ENCODE peak calls at places on chromosomes 16 and 17, in seven cellular contexts. R is cardiac muscle cell, Y is upper lobe of right lung, E is endothelial cell of umbilical vein, G is tibial artery, Q is mucosa of descending colon, K is testis. F is an unnamed sample.

GRCh38 chr16:7550096-7550495 is 217.5 kb downstream of the RBFOX1 start:
- DNase-seq in R (no peak), Y (no peak), E (no peak), G (no peak), Q (no peak), K (no peak), F (no peak)

GRCh38 chr16:86949630-86950029 is 367.6 kb downstream of the C16orf95 start:
- DNase-seq in R (no peak), Y (no peak), E (no peak), G (no peak), Q (no peak), K (no peak), F (no peak)

GRCh38 chr17:79995691-79996090 is 40.0 kb downstream of the TBC1D16 start:
- DNase-seq in R (no peak), Y (no peak), E (no peak), G (no peak), Q (no peak), K (no peak), F (peak; percentile 17)

GRCh38 chr16:79664407-79664806 is 63.9 kb upstream of the MAF start:
- DNase-seq in R (no peak), Y (no peak), E (no peak), G (no peak), Q (no peak), K (no peak), F (no peak)

GRCh38 chr17:17919169-17920107 is 52.8 kb downstream of the TOM1L2 start:
- DNase-seq in R (peak; percentile 83), Y (peak; percentile 80), E (peak; percentile 78), G (peak; percentile 69), Q (peak; percentile 75), K (peak; percentile 74), F (peak; percentile 79)

GRCh38 chr16:1610841-1611653 is 825 bp downstream of the IFT140 start:
- DNase-seq in R (no peak), Y (no peak), E (no peak), G (peak; percentile 40), Q (no peak), K (no peak), F (peak; percentile 2)

GRCh38 chr16:22630242-22630641 is 119.6 kb downstream of the NPIPB5 start:
- DNase-seq in R (no peak), Y (no peak), E (no peak), G (no peak), Q (no peak), K (no peak), F (no peak)

GRCh38 chr16:22220714-22221113 is 14.6 kb downstream of the EEF2K start:
- DNase-seq in R (no peak), Y (no peak), E (no peak), G (peak; percentile 79), Q (no peak), K (peak; percentile 73), F (no peak)

GRCh38 chr17:31535581-31535981 is 144.1 kb downstream of the RAB11FIP4 start:
- DNase-seq in R (no peak), Y (no peak), E (no peak), G (no peak), Q (no peak), K (no peak), F (no peak)

GRCh38 chr17:50909765-50910661 is 43.9 kb upstream of the TOB1 start:
- DNase-seq in R (no peak), Y (no peak), E (no peak), G (no peak), Q (no peak), K (peak; percentile 42), F (no peak)

GRCh38 chr17:64004903-64005733 is 7.0 kb downstream of the PRR29 start:
- DNase-seq in R (no peak), Y (no peak), E (no peak), G (no peak), Q (no peak), K (peak; percentile 11), F (no peak)

GRCh38 chr17:77942111-77942988 is 16.2 kb upstream of the TNRC6C start:
- DNase-seq in R (peak; percentile 44), Y (no peak), E (no peak), G (no peak), Q (no peak), K (peak; percentile 80), F (no peak)

GRCh38 chr16:50267151-50267631 is 840 bp downstream of the ADCY7 start:
- DNase-seq in R (no peak), Y (no peak), E (no peak), G (no peak), Q (peak; percentile 39), K (no peak), F (no peak)

GRCh38 chr16:85514601-85515318 is 98.4 kb upstream of the GSE1 start:
- DNase-seq in R (peak; percentile 92), Y (peak; percentile 87), E (no peak), G (peak; percentile 84), Q (no peak), K (no peak), F (peak; percentile 95)

GRCh38 chr16:15856901-15857778 is at the start of gene MYH11:
- DNase-seq in R (no peak), Y (no peak), E (no peak), G (peak; percentile 32), Q (peak; percentile 48), K (peak; percentile 33), F (no peak)

GRCh38 chr17:83155128-83156081 is 76.0 kb downstream of the METRNL start:
- DNase-seq in R (peak; percentile 61), Y (peak; percentile 66), E (peak; percentile 91), G (peak; percentile 69), Q (no peak), K (peak; percentile 31), F (peak; percentile 5)

GRCh38 chr17:48240562-48241130 is 133.1 kb downstream of the SNX11 start:
- DNase-seq in R (peak; percentile 51), Y (no peak), E (peak; percentile 53), G (no peak), Q (no peak), K (no peak), F (no peak)

DNA sequence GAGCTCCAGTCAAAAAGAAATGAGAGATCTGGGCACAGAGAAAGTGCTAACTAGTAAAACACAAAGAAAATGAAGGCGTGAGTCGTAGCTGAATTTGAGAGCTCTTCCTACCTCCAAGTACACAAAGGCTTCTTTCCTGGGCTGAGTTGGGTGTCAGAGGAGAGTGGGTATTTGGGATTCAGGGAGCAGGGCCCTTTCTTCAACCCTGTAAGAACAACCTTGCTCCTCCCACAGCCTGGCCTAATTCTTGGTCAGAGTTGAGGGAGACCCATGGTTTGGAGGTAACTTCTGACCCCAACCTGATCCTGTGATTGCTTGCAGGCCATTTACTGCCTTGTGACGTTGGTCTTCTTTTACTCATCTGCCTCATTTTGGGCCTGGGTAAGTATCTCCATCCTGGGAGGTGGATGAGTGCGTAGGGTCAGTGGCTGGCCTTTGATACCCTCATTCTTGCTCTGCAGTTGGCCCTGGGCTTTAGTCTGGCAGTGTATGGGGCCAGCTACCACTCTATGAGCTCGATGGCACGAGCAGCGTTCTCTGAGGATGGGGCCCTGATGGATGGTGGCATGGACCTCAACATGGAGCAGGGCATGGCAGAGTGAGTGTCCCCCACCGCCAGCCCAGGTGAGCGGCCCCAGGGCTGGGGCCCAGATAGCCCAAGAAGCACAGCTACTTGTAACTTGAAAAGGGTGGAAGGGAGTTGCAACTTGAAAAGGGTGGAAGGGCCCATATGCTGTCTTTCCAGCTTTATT is 1.3 kb downstream of the TMEM208 start:
- DNase-seq in R (no peak), Y (no peak), E (no peak), G (no peak), Q (peak; percentile 26), K (no peak), F (no peak)
- H3K4me3 ChIP-seq in R (no peak overlapping the region), Y (peak overlapping the region; percentile 77), E (no peak overlapping the region), G (peak overlapping the region; percentile 83), Q (no peak overlapping the region), K (no peak overlapping the region), F (peak overlapping the region; percentile 100)

DNA sequence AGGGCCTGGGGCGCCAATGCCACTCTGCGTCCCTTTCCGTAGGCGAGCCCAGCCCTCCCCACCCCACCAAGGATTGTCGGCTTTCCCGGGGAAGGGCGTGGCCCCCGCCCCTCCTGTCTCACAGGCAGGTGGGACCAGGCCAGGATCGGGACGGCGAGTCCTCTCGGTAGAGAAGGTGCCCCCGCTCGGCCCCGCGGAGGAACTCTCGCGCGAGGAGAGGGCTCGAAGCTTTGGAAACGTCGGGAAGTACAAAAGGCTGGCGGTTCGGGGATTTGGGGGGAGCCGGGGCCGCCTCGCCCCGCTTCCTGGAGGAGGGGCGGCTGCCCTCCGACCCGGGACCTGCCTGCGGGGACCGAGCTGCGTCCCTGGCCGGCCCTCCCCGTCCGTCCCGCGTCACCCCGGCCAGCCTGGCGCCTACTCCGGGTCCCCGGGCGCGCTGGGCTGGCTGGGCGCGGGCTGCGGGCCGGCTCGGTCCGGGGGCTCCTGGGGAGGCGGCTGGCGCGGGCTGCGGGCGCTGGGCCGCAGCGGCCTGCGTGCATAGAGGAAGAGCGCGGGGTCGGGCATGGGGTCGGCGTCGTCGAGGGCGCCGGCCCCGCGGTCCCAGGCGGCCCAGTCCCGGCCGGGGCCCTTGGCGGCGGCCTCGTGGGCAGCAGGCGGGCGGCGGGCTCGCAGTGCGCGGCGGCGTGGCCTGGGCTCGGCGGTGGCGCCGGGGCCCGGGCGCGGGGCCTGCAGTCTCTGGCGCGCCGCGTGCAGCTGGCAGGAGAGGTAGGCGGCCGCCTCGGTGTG is 12.6 kb upstream of the CLUH start:
- DNase-seq in R (no peak), Y (no peak), E (no peak), G (no peak), Q (peak; percentile 84), K (no peak), F (no peak)
- H3K4me3 ChIP-seq in R (no peak overlapping the region), Y (peak overlapping the region; percentile 30), E (no peak overlapping the region), G (peak overlapping the region; percentile 43), Q (no peak overlapping the region), K (peak overlapping the region; percentile 44), F (no peak overlapping the region)

DNA sequence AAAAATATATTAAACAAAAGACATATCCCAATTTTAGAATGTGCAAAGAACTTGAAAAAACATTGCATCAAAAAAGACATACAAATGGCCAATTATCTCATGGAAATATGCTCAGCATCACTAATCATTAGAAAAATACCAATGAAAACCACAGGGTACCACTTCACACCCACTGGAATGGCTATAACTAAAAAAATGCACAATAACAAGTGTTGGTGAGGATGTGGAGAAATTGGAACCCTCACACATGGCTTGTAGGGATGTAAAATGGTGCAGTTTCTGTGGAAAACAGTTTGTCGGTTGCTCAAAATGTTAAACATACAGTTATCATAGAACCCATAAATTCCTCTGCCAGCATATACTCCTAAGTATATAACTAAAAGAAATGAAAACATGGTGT is 796 bp upstream of the PSMB6 start:
- DNase-seq in R (no peak), Y (no peak), E (no peak), G (no peak), Q (no peak), K (no peak), F (no peak)
- H3K4me3 ChIP-seq in R (no peak overlapping the region), Y (peak overlapping the region; percentile 98), E (no peak overlapping the region), G (no peak overlapping the region), Q (no peak overlapping the region), K (no peak overlapping the region), F (no peak overlapping the region)

GRCh38 chr16:52543654-52544053 is 3.3 kb downstream of the TOX3 start:
- DNase-seq in R (no peak), Y (no peak), E (no peak), G (no peak), Q (no peak), K (no peak), F (no peak)
- H3K4me3 ChIP-seq in R (no peak overlapping the region), Y (no peak overlapping the region), E (no peak overlapping the region), G (no peak overlapping the region), Q (no peak overlapping the region), K (no peak overlapping the region), F (no peak overlapping the region)

F was measured in fibroblast of the aortic adventitia.